ENCODE peak calls at places on chromosomes 5 and 9, in ten cellular contexts. H is endodermal cell, E is bronchial epithelial cell, V is OCI-LY7, P is cardiac fibroblast, A is hepatocyte, X is D721Med, J is lung, R is brain microvascular endothelial cell, K is AG10803. M is an unnamed sample.

GRCh38 chr5:134592141-134592746 is 40.4 kb downstream of the SAR1B start:
- DNase-seq in H (peak), E (peak), V (peak), P (peak), A (no peak), X (no peak), J (no peak), R (no peak), K (peak), M (no peak)

GRCh38 chr9:68416891-68417570 is 60.6 kb downstream of the PGM5 start:
- DNase-seq in H (peak), E (peak), V (peak), P (no peak), A (no peak), X (no peak), J (no peak), R (no peak), K (peak), M (no peak)

GRCh38 chr9:126869368-126869767 is 8.9 kb downstream of the ZBTB34 start:
- DNase-seq in H (no peak), E (peak), V (no peak), P (no peak), A (no peak), X (no peak), J (no peak), R (no peak), K (no peak), M (no peak)

GRCh38 chr9:117825609-117826347 is 121.6 kb downstream of the TLR4 start:
- DNase-seq in H (no peak), E (no peak), V (no peak), P (no peak), A (no peak), X (no peak), J (no peak), R (no peak), K (no peak), M (peak)

GRCh38 chr5:157516626-157517325 is 56.8 kb downstream of the NIPAL4 start:
- DNase-seq in H (no peak), E (peak), V (no peak), P (peak), A (peak), X (no peak), J (peak), R (peak), K (peak), M (no peak)

GRCh38 chr9:98806394-98807069 is 938 bp upstream of the GALNT12 start:
- DNase-seq in H (no peak), E (no peak), V (peak), P (no peak), A (no peak), X (no peak), J (no peak), R (no peak), K (peak), M (no peak)

GRCh38 chr9:75161116-75161857 is 73.0 kb downstream of the OSTF1 start:
- DNase-seq in H (no peak), E (no peak), V (no peak), P (peak), A (no peak), X (no peak), J (no peak), R (no peak), K (peak), M (no peak)

GRCh38 chr5:31059889-31060288 is 133.6 kb upstream of the CDH6 start:
- DNase-seq in H (no peak), E (no peak), V (no peak), P (peak), A (no peak), X (no peak), J (no peak), R (no peak), K (no peak), M (no peak)

GRCh38 chr5:528625-529511 is 4.6 kb upstream of the SLC9A3 start:
- DNase-seq in H (no peak), E (no peak), V (no peak), P (no peak), A (no peak), X (no peak), J (no peak), R (no peak), K (no peak), M (peak)

GRCh38 chr5:37875051-37875787 is 35.4 kb upstream of the GDNF start:
- DNase-seq in H (no peak), E (peak), V (no peak), P (peak), A (peak), X (no peak), J (no peak), R (peak), K (peak), M (no peak)

GRCh38 chr5:179008667-179009066 is 13.5 kb upstream of the GRM6 start:
- DNase-seq in H (no peak), E (no peak), V (peak), P (no peak), A (no peak), X (no peak), J (no peak), R (no peak), K (no peak), M (no peak)

GRCh38 chr5:174947548-174947947 is 223.2 kb downstream of the MSX2 start:
- DNase-seq in H (no peak), E (no peak), V (no peak), P (no peak), A (no peak), X (no peak), J (no peak), R (no peak), K (no peak), M (no peak)

GRCh38 chr5:157026789-157027424 is 32.0 kb downstream of the HAVCR1 start:
- DNase-seq in H (peak), E (peak), V (peak), P (no peak), A (peak), X (no peak), J (no peak), R (no peak), K (no peak), M (no peak)

GRCh38 chr5:158883502-158883901 is 216.2 kb downstream of the EBF1 start:
- DNase-seq in H (no peak), E (no peak), V (no peak), P (no peak), A (no peak), X (no peak), J (no peak), R (no peak), K (no peak), M (no peak)

GRCh38 chr5:138824924-138825863 is 49.9 kb downstream of the LRRTM2 start:
- DNase-seq in H (no peak), E (peak), V (peak), P (peak), A (peak), X (no peak), J (no peak), R (peak), K (no peak), M (no peak)

GRCh38 chr5:138491669-138492551 is 26.6 kb downstream of the EGR1 start:
- DNase-seq in H (peak), E (peak), V (peak), P (peak), A (peak), X (peak), J (peak), R (peak), K (peak), M (peak)

GRCh38 chr5:175842947-175843793 is 28.2 kb upstream of the CPLX2 start:
- DNase-seq in H (peak), E (peak), V (no peak), P (peak), A (peak), X (peak), J (no peak), R (peak), K (peak), M (no peak)

GRCh38 chr9:76521244-76521673 is 62.3 kb downstream of the GCNT1 start:
- DNase-seq in H (no peak), E (peak), V (no peak), P (no peak), A (no peak), X (no peak), J (no peak), R (no peak), K (no peak), M (no peak)

GRCh38 chr9:113599647-113600476 is 136.3 kb downstream of the RGS3 start:
- DNase-seq in H (peak), E (no peak), V (no peak), P (peak), A (peak), X (no peak), J (no peak), R (peak), K (peak), M (no peak)

GRCh38 chr9:127580879-127581278 is 31.2 kb upstream of the STXBP1 start:
- DNase-seq in H (no peak), E (no peak), V (no peak), P (no peak), A (no peak), X (no peak), J (no peak), R (no peak), K (no peak), M (no peak)

GRCh38 chr9:137095664-137096517 is 9.1 kb downstream of the MAN1B1 start:
- DNase-seq in H (no peak), E (no peak), V (peak), P (no peak), A (no peak), X (no peak), J (no peak), R (no peak), K (no peak), M (no peak)

GRCh38 chr5:395156-395920 is 47.6 kb upstream of the EXOC3 start:
- DNase-seq in H (peak), E (no peak), V (no peak), P (peak), A (peak), X (peak), J (no peak), R (peak), K (peak), M (no peak)

GRCh38 chr5:99025298-99026045 is 96.7 kb upstream of the CHD1 start:
- DNase-seq in H (no peak), E (no peak), V (no peak), P (no peak), A (peak), X (no peak), J (no peak), R (no peak), K (no peak), M (no peak)

GRCh38 chr5:141657937-141658545 is 6.8 kb upstream of the FCHSD1 start:
- DNase-seq in H (no peak), E (peak), V (no peak), P (peak), A (no peak), X (no peak), J (no peak), R (peak), K (peak), M (no peak)

GRCh38 chr9:33914887-33915286 is 97.9 kb downstream of the UBE2R2 start:
- DNase-seq in H (no peak), E (no peak), V (no peak), P (no peak), A (no peak), X (no peak), J (no peak), R (no peak), K (no peak), M (no peak)

GRCh38 chr5:128784726-128785125 is 180.6 kb upstream of the SLC27A6 start:
- DNase-seq in H (no peak), E (no peak), V (no peak), P (no peak), A (no peak), X (no peak), J (no peak), R (no peak), K (no peak), M (no peak)
- TF ChIP-seq CTCF in H (no peak), E (no peak), V (no peak), P (no peak), A (no peak), X (no peak), J (no peak), R (no peak), K (no peak), M (no peak)

DNA sequence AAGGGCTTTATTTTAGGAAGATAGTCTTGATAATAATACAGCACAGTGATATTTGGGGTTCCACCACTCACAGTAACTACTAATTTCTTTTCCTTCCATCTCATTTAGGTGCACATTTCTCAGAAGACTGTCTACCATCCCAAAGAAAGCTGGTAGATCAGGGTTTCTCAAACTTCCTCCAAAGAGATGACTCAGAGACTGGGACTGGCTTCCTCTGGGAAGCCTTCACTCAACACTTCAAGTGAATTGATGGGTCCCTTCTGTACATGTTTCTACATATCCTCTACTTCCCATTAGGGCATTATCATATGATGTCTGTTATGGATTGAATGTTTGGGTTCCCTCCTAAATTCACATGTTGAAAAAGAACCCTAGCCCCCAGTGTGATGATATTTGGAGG is 138.5 kb downstream of the SPOCK1 start:
- DNase-seq in H (no peak), E (peak), V (no peak), P (peak), A (no peak), X (no peak), J (no peak), R (no peak), K (peak), M (no peak)
- TF ChIP-seq CTCF in H (no peak), E (no peak), V (no peak), P (no peak), A (no peak), X (no peak), J (no peak), R (no peak), K (no peak), M (no peak)

GRCh38 chr9:101235105-101235866 is 149.5 kb downstream of the BAAT start:
- DNase-seq in H (no peak), E (peak), V (peak), P (peak), A (peak), X (no peak), J (no peak), R (no peak), K (peak), M (no peak)
- TF ChIP-seq CTCF in H (peak), E (peak), V (peak), P (no peak), A (peak), X (peak), J (no peak), R (peak), K (peak), M (no peak)

DNA sequence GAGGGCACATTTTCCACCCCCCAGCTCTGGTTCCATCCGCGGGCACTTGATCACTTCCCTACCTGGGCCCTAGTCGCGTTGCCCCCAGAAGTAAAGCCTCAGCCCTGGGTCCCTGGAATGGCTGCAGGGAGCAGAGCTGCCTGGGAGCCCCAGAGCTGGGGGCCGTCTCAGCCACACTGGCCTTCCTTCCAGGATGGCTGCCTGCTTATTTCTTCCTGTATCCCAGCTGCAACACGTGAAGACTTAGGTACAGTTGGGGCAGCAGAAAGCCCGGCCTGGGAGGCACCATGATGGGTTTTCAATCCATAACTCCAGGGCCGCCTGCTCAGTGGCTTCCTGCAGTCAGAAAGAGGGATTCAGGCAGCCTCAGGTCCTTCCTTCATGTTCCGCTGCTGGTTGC is 232.3 kb downstream of the IRX2 start:
- DNase-seq in H (no peak), E (no peak), V (no peak), P (no peak), A (no peak), X (no peak), J (no peak), R (no peak), K (no peak), M (no peak)
- TF ChIP-seq CTCF in H (no peak), E (no peak), V (no peak), P (no peak), A (no peak), X (no peak), J (no peak), R (no peak), K (no peak), M (no peak)

DNA sequence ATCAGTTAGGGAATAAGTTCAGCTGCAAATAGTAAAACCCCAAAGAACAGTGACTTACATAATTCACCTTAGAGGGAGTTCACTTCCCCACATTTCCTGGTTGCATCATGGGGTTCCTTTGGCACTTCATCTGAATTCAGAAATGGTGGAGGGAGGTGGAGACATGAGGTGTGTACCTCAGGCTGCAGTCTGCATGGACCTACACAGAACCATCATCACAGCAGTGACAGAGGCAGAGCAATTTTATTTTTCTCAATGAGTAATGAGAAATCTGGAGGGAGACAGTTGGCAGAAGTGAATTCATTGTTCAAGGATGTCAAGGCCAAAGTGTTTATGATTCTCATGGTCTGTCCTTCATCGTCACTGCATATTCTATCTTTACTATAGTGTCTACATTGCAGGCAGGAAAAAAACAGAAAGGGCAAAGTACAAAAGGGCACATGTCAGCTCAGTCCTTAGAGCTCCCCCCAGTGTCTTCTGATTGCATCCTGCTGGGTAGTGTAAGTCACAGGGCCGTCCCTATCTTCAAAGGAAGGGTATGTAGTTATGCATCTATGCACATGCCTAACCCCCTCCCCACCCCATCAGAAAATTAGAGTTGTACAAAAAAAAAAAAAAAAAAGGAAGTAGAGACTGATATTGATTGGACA is 132.8 kb upstream of the APC start:
- DNase-seq in H (peak), E (peak), V (peak), P (peak), A (peak), X (no peak), J (no peak), R (no peak), K (no peak), M (no peak)
- TF ChIP-seq CTCF in H (peak), E (no peak), V (peak), P (no peak), A (peak), X (peak), J (no peak), R (peak), K (no peak), M (no peak)

GRCh38 chr9:129177443-129177790 is 644 bp downstream of the IER5L start:
- DNase-seq in H (no peak), E (no peak), V (no peak), P (no peak), A (peak), X (peak), J (no peak), R (no peak), K (no peak), M (no peak)

GRCh38 chr9:129177791-129178578 is at the start of gene IER5L:
- DNase-seq in H (peak), E (peak), V (peak), P (peak), A (peak), X (peak), J (peak), R (peak), K (peak), M (peak)

GRCh38 chr9:129178983-129179382 is 922 bp upstream of the IER5L start:
- DNase-seq in H (peak), E (peak), V (no peak), P (no peak), A (peak), X (no peak), J (no peak), R (no peak), K (no peak), M (no peak)

GRCh38 chr9:129176786-129177442 is 1.1 kb downstream of the IER5L start:
- DNase-seq in H (peak), E (no peak), V (peak), P (peak), A (peak), X (peak), J (peak), R (peak), K (no peak), M (no peak)

DNA sequence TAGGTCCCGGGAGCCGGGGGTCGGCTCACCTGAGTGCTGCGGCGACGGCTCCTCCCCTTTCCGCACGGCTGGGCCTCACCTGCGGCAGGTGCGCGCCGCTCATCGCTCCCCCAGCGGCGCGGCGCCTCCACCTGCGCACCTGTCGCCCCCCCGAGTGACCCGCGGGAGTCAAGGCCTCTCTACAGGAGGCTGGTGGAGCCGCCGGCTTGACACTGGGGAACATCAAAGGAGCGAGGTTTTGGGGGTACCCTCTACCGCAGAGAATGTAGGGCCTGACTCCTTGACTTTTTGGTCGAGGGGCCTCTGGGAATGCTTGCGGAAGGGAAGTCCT is 483 bp upstream of the IER5L start:
- DNase-seq in H (no peak), E (no peak), V (no peak), P (no peak), A (no peak), X (no peak), J (no peak), R (no peak), K (no peak), M (no peak)
- TF ChIP-seq CTCF in H (no peak), E (no peak), V (no peak), P (no peak), A (no peak), X (no peak), J (no peak), R (no peak), K (no peak), M (no peak)

GRCh38 chr9:120928015-120928719 is 1.6 kb upstream of the TRAF1 start:
- DNase-seq in H (peak), E (no peak), V (peak), P (no peak), A (peak), X (no peak), J (peak), R (no peak), K (no peak), M (no peak)

GRCh38 chr9:120927125-120928014 is 774 bp upstream of the TRAF1 start:
- DNase-seq in H (no peak), E (no peak), V (peak), P (no peak), A (no peak), X (no peak), J (no peak), R (no peak), K (no peak), M (no peak)

GRCh38 chr9:120929392-120929791 is 2.8 kb upstream of the TRAF1 start:
- DNase-seq in H (no peak), E (no peak), V (no peak), P (no peak), A (no peak), X (no peak), J (no peak), R (no peak), K (no peak), M (no peak)

GRCh38 chr9:120926397-120926928 is at the start of gene TRAF1:
- DNase-seq in H (no peak), E (no peak), V (peak), P (no peak), A (no peak), X (no peak), J (no peak), R (no peak), K (no peak), M (peak)

DNA sequence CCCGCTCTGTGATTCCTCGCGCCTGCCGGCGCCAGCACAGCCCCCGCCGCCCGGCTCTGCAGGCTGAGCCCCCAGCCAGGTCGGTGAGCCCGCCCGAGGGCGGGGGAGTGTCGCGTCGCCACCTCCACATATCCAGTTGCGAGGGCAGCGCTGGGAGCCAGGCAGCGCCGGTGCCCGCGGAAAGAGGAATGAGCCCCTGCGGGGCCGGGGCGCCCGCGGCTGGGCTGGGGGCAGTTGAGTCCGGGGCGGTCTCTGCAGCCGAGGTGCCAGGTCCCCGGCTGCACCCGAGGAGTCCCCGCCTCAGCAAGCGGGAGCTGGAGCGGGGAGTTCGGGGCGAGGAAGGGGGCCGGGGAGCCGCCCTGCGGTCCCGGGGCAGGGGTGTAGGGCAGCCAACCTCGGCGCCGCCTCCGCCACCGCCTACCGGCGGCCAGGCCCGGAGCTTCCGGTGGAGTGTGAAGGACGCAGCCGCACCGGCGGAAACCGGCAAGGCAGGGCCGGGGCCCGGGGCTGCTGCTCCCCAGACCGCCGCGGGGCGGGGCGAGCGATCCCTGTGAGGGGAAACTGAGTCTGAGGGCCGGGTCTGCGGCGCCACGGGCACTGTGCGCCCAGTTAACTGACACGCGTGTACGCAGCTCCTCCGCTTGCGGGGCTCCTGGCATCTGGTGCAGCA is 2.3 kb upstream of the TRAF1 start:
- DNase-seq in H (peak), E (no peak), V (peak), P (peak), A (peak), X (no peak), J (peak), R (no peak), K (peak), M (peak)
- TF ChIP-seq CTCF in H (peak), E (no peak), V (peak), P (no peak), A (peak), X (no peak), J (no peak), R (no peak), K (no peak), M (no peak)

M was measured in CD14-positive monocyte.